ENCODE peak calls at places on chromosomes 4 and X, in eight cellular contexts. W is left lung, P is tibial nerve, K is cardiac muscle cell, Q is A549, B is brain microvascular endothelial cell, N is heart right ventricle, I is fibroblast of lung. V is an unnamed sample.

GRCh38 chrX:118345045-118345400 is 883 bp upstream of the WDR44 start:
- DNase-seq in W (no peak), P (no peak), K (no peak), Q (no peak), B (no peak), N (no peak), I (no peak), V (no peak)

GRCh38 chr4:66465111-66465510 is 794.8 kb upstream of the EPHA5 start:
- DNase-seq in W (no peak), P (no peak), K (no peak), Q (no peak), B (no peak), N (no peak), I (peak; percentile 63), V (no peak)

GRCh38 chr4:126265880-126266279 is 951.1 kb downstream of the FAT4 start:
- DNase-seq in W (no peak), P (no peak), K (no peak), Q (no peak), B (no peak), N (no peak), I (peak; percentile 24), V (no peak)

GRCh38 chr4:43233321-43233720 is 340.8 kb downstream of the GRXCR1 start:
- DNase-seq in W (no peak), P (no peak), K (no peak), Q (no peak), B (no peak), N (no peak), I (no peak), V (no peak)

GRCh38 chr4:70724463-70724862 is 2.7 kb downstream of the RUFY3 start:
- DNase-seq in W (no peak), P (no peak), K (no peak), Q (no peak), B (no peak), N (no peak), I (no peak), V (no peak)

GRCh38 chrX:68795741-68796140 is 33.1 kb upstream of the EFNB1 start:
- DNase-seq in W (no peak), P (no peak), K (no peak), Q (no peak), B (no peak), N (peak; percentile 14), I (no peak), V (no peak)

GRCh38 chrX:149129767-149130166 is 375.3 kb downstream of the IDS start:
- DNase-seq in W (no peak), P (no peak), K (no peak), Q (no peak), B (peak; percentile 24), N (no peak), I (peak; percentile 16), V (no peak)

GRCh38 chr4:99468891-99469290 is 33.7 kb upstream of the ADH7 start:
- DNase-seq in W (no peak), P (no peak), K (no peak), Q (no peak), B (no peak), N (no peak), I (peak; percentile 8), V (no peak)

GRCh38 chr4:138241281-138242075 is 671 bp downstream of the SLC7A11 start:
- DNase-seq in W (peak; percentile 44), P (no peak), K (peak; percentile 42), Q (peak; percentile 72), B (peak; percentile 12), N (no peak), I (peak; percentile 56), V (peak; percentile 54)

GRCh38 chr4:147160908-147161513 is 215.3 kb upstream of the TTC29 start:
- DNase-seq in W (no peak), P (peak; percentile 23), K (peak; percentile 77), Q (peak; percentile 49), B (peak; percentile 73), N (peak; percentile 20), I (peak; percentile 54), V (peak; percentile 32)

GRCh38 chrX:139738581-139738980 is 30.6 kb upstream of the MCF2 start:
- DNase-seq in W (no peak), P (no peak), K (peak; percentile 2), Q (no peak), B (no peak), N (no peak), I (peak; percentile 53), V (no peak)

DNA sequence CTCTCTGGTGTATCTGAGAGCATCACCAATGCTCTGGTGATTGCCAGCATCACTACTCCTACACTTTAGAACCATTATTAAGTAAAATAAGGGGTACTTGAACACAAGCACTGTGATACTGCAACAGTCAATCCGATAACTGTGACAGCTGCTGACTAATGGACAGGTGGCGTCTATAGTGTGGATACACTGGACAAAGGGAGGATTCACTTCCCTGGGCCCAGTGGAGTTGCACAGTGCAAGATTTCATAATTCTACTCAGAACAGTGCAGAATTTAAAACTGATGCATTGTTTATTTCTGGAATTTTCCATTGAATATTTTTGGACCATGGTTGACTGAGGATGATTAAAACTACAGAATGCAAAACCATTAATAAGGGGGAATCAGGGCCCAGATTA is 97.8 kb downstream of the SHROOM3 start:
- DNase-seq in W (no peak), P (no peak), K (no peak), Q (no peak), B (no peak), N (no peak), I (no peak), V (no peak)
- H3K27ac ChIP-seq in W (no peak overlapping the region), P (no peak overlapping the region), K (no peak overlapping the region), Q (no peak overlapping the region), B (no peak overlapping the region), N (peak overlapping the region; percentile 40), I (no peak overlapping the region), V (no peak overlapping the region)

GRCh38 chrX:39772057-39772832 is 325.5 kb downstream of the BCOR start:
- DNase-seq in W (no peak), P (no peak), K (peak; percentile 37), Q (no peak), B (peak; percentile 64), N (no peak), I (peak; percentile 77), V (peak; percentile 47)
- H3K27ac ChIP-seq in W (no peak overlapping the region), P (peak overlapping the region; percentile 12), K (peak overlapping the region; percentile 76), Q (no peak overlapping the region), B (peak overlapping the region; percentile 39), N (peak overlapping the region; percentile 62), I (no peak overlapping the region), V (peak overlapping the region; percentile 91)

DNA sequence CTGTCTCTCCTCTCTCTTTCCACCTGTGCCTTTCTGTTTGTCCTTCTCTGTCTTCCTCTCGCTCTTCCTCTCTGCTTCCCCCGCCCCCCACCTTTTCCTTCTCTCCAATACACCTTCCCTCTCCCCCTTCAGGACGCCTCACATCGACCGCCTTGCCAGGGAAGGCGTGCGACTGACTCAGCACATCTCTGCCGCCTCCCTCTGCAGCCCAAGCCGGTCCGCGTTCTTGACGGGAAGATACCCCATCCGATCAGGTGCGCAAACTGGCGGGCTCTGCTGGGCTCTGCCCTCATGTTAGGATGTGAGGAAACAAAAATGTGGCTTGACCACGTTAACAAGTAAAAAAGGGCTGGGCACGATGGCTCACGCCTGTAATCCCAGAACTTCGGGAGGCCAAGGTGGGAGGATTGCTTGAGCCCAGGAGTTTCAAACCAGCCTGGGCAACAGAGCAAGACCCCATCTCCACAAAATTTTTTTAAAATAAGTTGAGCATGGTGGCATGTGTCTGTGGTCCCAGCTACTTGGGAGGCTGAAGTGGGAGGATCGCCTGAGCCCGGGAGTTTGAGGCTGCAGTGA is 35.2 kb downstream of the ARSF start:
- DNase-seq in W (no peak), P (no peak), K (no peak), Q (no peak), B (no peak), N (no peak), I (no peak), V (no peak)
- H3K27ac ChIP-seq in W (no peak overlapping the region), P (no peak overlapping the region), K (no peak overlapping the region), Q (no peak overlapping the region), B (no peak overlapping the region), N (no peak overlapping the region), I (no peak overlapping the region), V (no peak overlapping the region)

GRCh38 chrX:40843643-40844042 is 108.3 kb upstream of the MED14 start:
- DNase-seq in W (no peak), P (no peak), K (no peak), Q (no peak), B (no peak), N (no peak), I (peak; percentile 14), V (no peak)
- H3K27ac ChIP-seq in W (no peak overlapping the region), P (no peak overlapping the region), K (no peak overlapping the region), Q (no peak overlapping the region), B (peak overlapping the region; percentile 99), N (no peak overlapping the region), I (no peak overlapping the region), V (no peak overlapping the region)

GRCh38 chr4:55409468-55410171 is 13.9 kb downstream of the TMEM165 start:
- DNase-seq in W (no peak), P (no peak), K (peak; percentile 66), Q (no peak), B (peak; percentile 74), N (peak; percentile 57), I (no peak), V (no peak)
- H3K27ac ChIP-seq in W (no peak overlapping the region), P (no peak overlapping the region), K (peak overlapping the region; percentile 71), Q (no peak overlapping the region), B (peak overlapping the region; percentile 72), N (peak overlapping the region; percentile 3), I (no peak overlapping the region), V (no peak overlapping the region)

DNA sequence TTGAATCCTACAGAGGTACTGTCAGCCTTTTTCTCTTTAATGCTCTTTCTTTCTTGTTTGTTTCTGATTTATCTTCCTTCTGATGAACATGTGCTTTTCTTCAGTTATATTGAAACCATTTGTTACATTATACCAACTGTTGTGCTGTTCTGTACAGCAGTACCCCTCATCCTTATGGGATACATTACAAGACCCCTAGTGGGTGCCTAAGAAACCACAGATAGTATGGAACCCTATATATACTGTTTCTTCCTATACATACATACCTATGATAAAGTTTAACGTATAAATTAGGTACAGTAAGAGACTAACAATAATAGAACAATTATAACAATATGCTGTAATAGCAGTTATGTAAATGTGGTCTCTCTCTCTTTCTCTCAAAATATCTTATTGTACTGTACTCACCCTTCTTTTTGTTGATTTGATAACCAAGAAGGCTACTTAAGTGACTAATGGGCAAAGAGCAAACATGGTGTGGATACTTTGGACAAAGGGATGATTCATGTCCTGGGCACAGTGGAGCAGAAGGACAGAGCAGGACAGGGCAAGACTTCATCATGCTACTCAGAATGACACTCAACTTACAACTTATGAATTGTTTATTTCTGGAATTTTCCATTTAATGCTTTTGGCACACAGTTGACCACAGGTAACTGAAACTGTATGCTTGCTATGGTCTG is 10.7 kb upstream of the YIPF7 start:
- DNase-seq in W (no peak), P (no peak), K (no peak), Q (peak; percentile 17), B (no peak), N (no peak), I (no peak), V (no peak)
- H3K27ac ChIP-seq in W (no peak overlapping the region), P (no peak overlapping the region), K (no peak overlapping the region), Q (no peak overlapping the region), B (no peak overlapping the region), N (no peak overlapping the region), I (no peak overlapping the region), V (no peak overlapping the region)

V was measured in body of pancreas.